ENCODE peak calls at places on chromosomes 6 and 20, in four cellular contexts. P is astrocyte of the spinal cord; J is CD4-positive, CD25-positive, alpha-beta regulatory T cell; S is pancreas. O is an unnamed sample.

GRCh38 chr6:163427498-163428254 is 13.2 kb downstream of the QKI start:
- DNase-seq in P (peak), J (peak), S (no peak), O (no peak)

GRCh38 chr6:122894791-122895190 is 101.2 kb upstream of the CLVS2 start:
- DNase-seq in P (no peak), J (no peak), S (no peak), O (no peak)

GRCh38 chr6:116238083-116238482 is 15.8 kb downstream of the TSPYL4 start:
- DNase-seq in P (peak), J (no peak), S (no peak), O (no peak)

GRCh38 chr6:6997282-6998193 is 110.2 kb upstream of the RREB1 start:
- DNase-seq in P (no peak), J (no peak), S (no peak), O (peak)

GRCh38 chr20:25512709-25513108 is 72.6 kb downstream of the NINL start:
- DNase-seq in P (no peak), J (no peak), S (peak), O (no peak)

GRCh38 chr20:43383026-43383795 is 74.5 kb upstream of the SRSF6 start:
- DNase-seq in P (no peak), J (no peak), S (no peak), O (no peak)

GRCh38 chr6:162032620-162033019 is 694.9 kb downstream of the PRKN start:
- DNase-seq in P (peak), J (no peak), S (no peak), O (no peak)

GRCh38 chr20:40689943-40690835 is 1.2 kb upstream of the MAFB start:
- DNase-seq in P (peak), J (peak), S (peak), O (peak)

GRCh38 chr6:84260186-84260585 is 32.7 kb upstream of the CEP162 start:
- DNase-seq in P (no peak), J (no peak), S (no peak), O (no peak)

GRCh38 chr6:84258866-84259265 is 31.4 kb upstream of the CEP162 start:
- DNase-seq in P (no peak), J (no peak), S (no peak), O (no peak)

GRCh38 chr6:84260926-84261325 is 33.5 kb upstream of the CEP162 start:
- DNase-seq in P (no peak), J (no peak), S (no peak), O (no peak)

GRCh38 chr6:84255641-84256040 is 28.2 kb upstream of the CEP162 start:
- DNase-seq in P (no peak), J (no peak), S (no peak), O (no peak)

GRCh38 chr6:84258268-84258667 is 30.8 kb upstream of the CEP162 start:
- DNase-seq in P (no peak), J (no peak), S (no peak), O (no peak)
- H3K4me3 ChIP-seq in P (no peak), J (no peak), S (no peak), O (no peak)

DNA sequence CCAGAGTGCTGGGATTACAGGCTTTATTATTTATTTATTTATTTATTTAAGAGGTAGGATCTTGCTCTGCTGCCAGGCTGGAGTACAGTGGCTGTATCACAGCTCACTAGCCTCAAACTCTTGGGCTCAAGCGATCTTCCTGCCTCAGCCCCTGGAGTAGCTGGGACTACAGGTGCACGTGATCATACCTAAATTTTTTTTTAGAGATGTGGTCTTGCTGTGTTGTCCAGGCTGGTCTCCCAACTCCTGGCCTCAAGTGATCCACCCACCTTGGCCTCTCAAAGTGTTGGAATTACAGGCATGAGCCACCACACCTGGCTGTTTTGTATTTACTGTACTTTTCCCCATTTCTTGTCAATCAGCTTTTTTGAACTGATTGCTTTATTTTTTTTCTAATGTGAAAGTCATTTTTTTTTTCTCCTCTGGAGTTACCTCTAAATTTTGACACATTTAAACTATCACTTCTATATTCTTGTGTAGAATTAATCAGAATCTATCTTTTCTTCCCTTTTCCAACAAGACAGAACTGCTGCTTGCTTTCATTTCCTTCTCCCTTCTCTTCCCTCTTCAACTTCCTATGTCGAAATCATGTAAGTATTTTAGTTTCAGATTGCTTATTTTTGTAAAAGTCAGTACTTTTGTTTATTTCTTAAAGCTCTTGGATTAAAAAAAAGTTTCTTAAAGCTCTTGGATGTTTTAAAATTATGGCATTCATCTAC is 12.0 kb downstream of the PANK2 start:
- DNase-seq in P (no peak), J (no peak), S (no peak), O (no peak)
- H3K4me3 ChIP-seq in P (no peak), J (peak), S (no peak), O (no peak)

GRCh38 chr20:23011008-23011721 is 23.9 kb upstream of the SSTR4 start:
- DNase-seq in P (no peak), J (no peak), S (no peak), O (no peak)

GRCh38 chr20:23010096-23010495 is 25.0 kb upstream of the SSTR4 start:
- DNase-seq in P (no peak), J (no peak), S (no peak), O (no peak)

GRCh38 chr20:23009636-23010035 is 25.5 kb upstream of the SSTR4 start:
- DNase-seq in P (no peak), J (no peak), S (no peak), O (no peak)

GRCh38 chr20:23008673-23009072 is 26.4 kb upstream of the SSTR4 start:
- DNase-seq in P (no peak), J (no peak), S (no peak), O (no peak)

DNA sequence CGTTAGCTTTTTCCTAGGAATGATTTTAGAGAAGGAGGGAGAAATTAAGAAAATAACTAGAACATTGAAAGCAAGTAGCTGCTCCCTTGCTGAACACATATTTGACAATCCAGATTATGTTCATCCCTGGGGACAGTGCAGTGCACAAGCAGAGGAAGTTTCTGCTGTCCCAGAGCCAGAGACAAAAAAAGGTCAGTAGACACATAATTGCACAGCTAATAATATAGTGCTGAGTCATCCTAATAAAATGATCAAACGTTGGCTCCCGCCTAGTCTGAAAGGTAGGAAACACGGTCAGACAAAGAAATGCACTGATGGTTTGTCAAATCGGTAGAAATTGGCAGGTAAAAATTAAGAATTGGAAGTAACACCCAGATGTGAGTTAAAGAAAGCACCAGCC is 21.7 kb upstream of the SSTR4 start:
- DNase-seq in P (no peak), J (no peak), S (no peak), O (no peak)
- H3K4me3 ChIP-seq in P (no peak), J (no peak), S (no peak), O (no peak)

DNA sequence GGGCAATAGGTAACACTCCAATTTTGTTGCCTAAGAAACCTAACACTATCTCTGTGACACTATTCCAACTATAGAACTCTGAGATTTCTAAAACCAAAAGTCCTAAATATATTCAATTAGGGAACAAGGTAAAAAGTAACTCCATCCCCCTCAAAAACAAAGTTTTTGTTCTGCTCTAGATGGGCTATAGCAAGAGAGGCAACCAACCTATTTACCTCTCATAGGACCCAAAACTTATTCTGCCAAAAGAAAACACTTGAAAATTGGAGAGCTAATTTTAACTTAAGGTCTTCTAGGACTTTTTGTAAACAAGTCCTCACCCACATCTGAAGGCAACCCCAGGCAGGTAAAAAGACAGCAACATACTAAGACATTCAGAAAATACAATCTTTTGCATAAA is 7.7 kb downstream of the RBM39 start:
- DNase-seq in P (no peak), J (no peak), S (no peak), O (no peak)
- H3K4me3 ChIP-seq in P (no peak), J (peak), S (no peak), O (no peak)

GRCh38 chr20:51118985-51119527 is 96.1 kb upstream of the KCNG1 start:
- DNase-seq in P (no peak), J (no peak), S (no peak), O (no peak)

GRCh38 chr20:51120438-51120837 is 97.5 kb upstream of the KCNG1 start:
- DNase-seq in P (no peak), J (no peak), S (no peak), O (no peak)

GRCh38 chr20:51119914-51120313 is 97.0 kb upstream of the KCNG1 start:
- DNase-seq in P (no peak), J (no peak), S (no peak), O (no peak)

GRCh38 chr20:51118216-51118615 is 95.3 kb upstream of the KCNG1 start:
- DNase-seq in P (no peak), J (no peak), S (no peak), O (no peak)

GRCh38 chr20:51116765-51117686 is 94.1 kb upstream of the KCNG1 start:
- DNase-seq in P (no peak), J (no peak), S (no peak), O (no peak)
- H3K4me3 ChIP-seq in P (no peak), J (no peak), S (no peak), O (no peak)

GRCh38 chr20:41889871-41890224 is 271.7 kb upstream of the CHD6 start:
- DNase-seq in P (peak), J (no peak), S (no peak), O (no peak)
- H3K4me3 ChIP-seq in P (no peak), J (no peak), S (no peak), O (no peak)

GRCh38 chr20:59073582-59073981 is 31.0 kb upstream of the PRELID3B start:
- DNase-seq in P (no peak), J (no peak), S (no peak), O (no peak)
- H3K4me3 ChIP-seq in P (no peak), J (no peak), S (no peak), O (no peak)

O was measured in Caco-2.